ENCODE peak calls at places on chromosomes 16 and 17, in seven cellular contexts. K is HL-60, R is KG1, O is dorsolateral prefrontal cortex, Z is thoracic aorta, Q is SW480, C is heart right ventricle. E is an unnamed sample.

GRCh38 chr16:361341-361871 is 8.9 kb upstream of the AXIN1 start:
- DNase-seq in K (no peak), R (no peak), O (peak), Z (no peak), Q (no peak), C (no peak), E (no peak)

GRCh38 chr17:45022288-45022648 is 29.2 kb downstream of the DCAKD start:
- DNase-seq in K (no peak), R (no peak), O (no peak), Z (no peak), Q (no peak), C (no peak), E (peak)

GRCh38 chr17:38601539-38602351 is 4.0 kb downstream of the SRCIN1 start:
- DNase-seq in K (no peak), R (no peak), O (no peak), Z (no peak), Q (peak), C (no peak), E (peak)

GRCh38 chr17:81867952-81868673 is 3.0 kb downstream of the ARHGDIA start:
- DNase-seq in K (no peak), R (no peak), O (no peak), Z (no peak), Q (peak), C (no peak), E (no peak)

GRCh38 chr17:29197516-29198272 is 17.5 kb upstream of the MYO18A start:
- DNase-seq in K (no peak), R (no peak), O (no peak), Z (no peak), Q (no peak), C (no peak), E (no peak)

GRCh38 chr17:36722121-36722902 is 120.9 kb downstream of the MRM1 start:
- DNase-seq in K (no peak), R (peak), O (no peak), Z (no peak), Q (peak), C (peak), E (peak)

GRCh38 chr17:57110579-57111367 is 25.7 kb downstream of the AKAP1 start:
- DNase-seq in K (no peak), R (no peak), O (no peak), Z (no peak), Q (no peak), C (peak), E (no peak)

GRCh38 chr16:71647391-71647790 is 21.4 kb downstream of the MARVELD3 start:
- DNase-seq in K (no peak), R (no peak), O (no peak), Z (no peak), Q (no peak), C (no peak), E (no peak)

GRCh38 chr16:86337581-86338402 is 172.5 kb upstream of the FOXF1 start:
- DNase-seq in K (no peak), R (no peak), O (no peak), Z (no peak), Q (no peak), C (no peak), E (no peak)

GRCh38 chr17:32671891-32672290 is 185.1 kb downstream of the CDK5R1 start:
- DNase-seq in K (no peak), R (no peak), O (no peak), Z (no peak), Q (no peak), C (peak), E (no peak)

GRCh38 chr17:32757963-32758362 is 119.0 kb downstream of the MYO1D start:
- DNase-seq in K (no peak), R (no peak), O (no peak), Z (no peak), Q (peak), C (no peak), E (no peak)

GRCh38 chr17:76690596-76691280 is 20.0 kb downstream of the MXRA7 start:
- DNase-seq in K (no peak), R (no peak), O (no peak), Z (no peak), Q (no peak), C (no peak), E (no peak)

GRCh38 chr17:16423226-16423872 is 8.0 kb downstream of the TRPV2 start:
- DNase-seq in K (no peak), R (no peak), O (no peak), Z (no peak), Q (no peak), C (no peak), E (no peak)

GRCh38 chr16:56237451-56237930 is 46.2 kb downstream of the GNAO1 start:
- DNase-seq in K (no peak), R (no peak), O (no peak), Z (no peak), Q (no peak), C (no peak), E (no peak)

GRCh38 chr17:35291802-35292201 is 48.9 kb downstream of the SLFN5 start:
- DNase-seq in K (no peak), R (no peak), O (no peak), Z (no peak), Q (no peak), C (no peak), E (no peak)

GRCh38 chr17:81153340-81153803 is 11.9 kb upstream of the PVALEF start:
- DNase-seq in K (peak), R (no peak), O (peak), Z (no peak), Q (peak), C (peak), E (no peak)

GRCh38 chr17:19718041-19718612 is 1.7 kb upstream of the SLC47A2 start:
- DNase-seq in K (no peak), R (no peak), O (no peak), Z (no peak), Q (no peak), C (no peak), E (no peak)

GRCh38 chr16:76656951-76657498 is 379.8 kb downstream of the CNTNAP4 start:
- DNase-seq in K (no peak), R (no peak), O (no peak), Z (no peak), Q (no peak), C (no peak), E (no peak)

GRCh38 chr17:142102-142661 is 4.8 kb downstream of the SCGB1C2 start:
- DNase-seq in K (no peak), R (no peak), O (peak), Z (no peak), Q (peak), C (peak), E (no peak)

GRCh38 chr16:67158637-67159600 is 790 bp downstream of the TRADD start:
- DNase-seq in K (no peak), R (no peak), O (no peak), Z (no peak), Q (peak), C (no peak), E (no peak)

GRCh38 chr16:86573215-86573614 is 5.1 kb upstream of the FOXL1 start:
- DNase-seq in K (no peak), R (no peak), O (no peak), Z (no peak), Q (no peak), C (no peak), E (peak)

GRCh38 chr16:3142327-3142726 is 7.5 kb downstream of the ZNF213 start:
- DNase-seq in K (no peak), R (no peak), O (no peak), Z (no peak), Q (no peak), C (no peak), E (no peak)

GRCh38 chr17:50440172-50440837 is 14.3 kb downstream of the ACSF2 start:
- DNase-seq in K (no peak), R (no peak), O (no peak), Z (no peak), Q (no peak), C (no peak), E (no peak)

GRCh38 chr17:27294689-27295630 is 1.0 kb downstream of the WSB1 start:
- DNase-seq in K (peak), R (peak), O (no peak), Z (no peak), Q (peak), C (peak), E (peak)

GRCh38 chr17:58665946-58666857 is 25.6 kb downstream of the TEX14 start:
- DNase-seq in K (peak), R (no peak), O (no peak), Z (no peak), Q (no peak), C (no peak), E (no peak)

GRCh38 chr16:88354229-88355092 is 28.3 kb upstream of the ZNF469 start:
- DNase-seq in K (no peak), R (no peak), O (peak), Z (no peak), Q (no peak), C (no peak), E (no peak)

GRCh38 chr17:1999557-2000251 is 25.4 kb downstream of the RTN4RL1 start:
- DNase-seq in K (no peak), R (no peak), O (no peak), Z (no peak), Q (no peak), C (peak), E (peak)

GRCh38 chr17:7836596-7837374 is 2.8 kb downstream of the KDM6B start:
- DNase-seq in K (no peak), R (peak), O (no peak), Z (peak), Q (peak), C (peak), E (peak)

GRCh38 chr16:57372372-57373116 is at the start of gene CX3CL1:
- DNase-seq in K (no peak), R (no peak), O (peak), Z (no peak), Q (peak), C (peak), E (peak)

GRCh38 chr16:19014456-19014855 is 30.7 kb downstream of the TMC7 start:
- DNase-seq in K (peak), R (no peak), O (no peak), Z (no peak), Q (no peak), C (peak), E (no peak)

GRCh38 chr16:67547423-67548264 is 14.7 kb upstream of the CTCF start:
- DNase-seq in K (no peak), R (peak), O (no peak), Z (no peak), Q (no peak), C (no peak), E (no peak)

GRCh38 chr17:75490173-75490743 is 25.1 kb downstream of the CASKIN2 start:
- DNase-seq in K (no peak), R (no peak), O (no peak), Z (no peak), Q (no peak), C (no peak), E (no peak)

E was measured in ELF-1.